ENCODE peak calls at places on chromosomes 11 and 22, in eight cellular contexts. Z is brain microvascular endothelial cell, L is HL-60, R is AG04450, S is gastrocnemius medialis, P is mammary epithelial cell, W is upper lobe of right lung, F is heart left ventricle. O is an unnamed sample.

GRCh38 chr22:33829549-33830280 is 90.6 kb downstream of the LARGE1 start:
- DNase-seq in P (no peak), F (no peak), W (no peak), Z (no peak), L (no peak), R (no peak), S (no peak), O (no peak)

GRCh38 chr11:128904872-128905344 is 13.8 kb downstream of the KCNJ5 start:
- DNase-seq in R (no peak), F (peak), W (no peak), Z (no peak), P (peak), L (no peak), S (no peak), O (no peak)

GRCh38 chr11:30712749-30713148 is 126.6 kb upstream of the MPPED2 start:
- DNase-seq in F (no peak), S (no peak), L (no peak), P (no peak), Z (no peak), W (no peak), R (no peak), O (no peak)

GRCh38 chr11:58578635-58579191 is at the start of gene ZFP91:
- DNase-seq in Z (peak), R (peak), L (peak), S (peak), P (peak), F (peak), W (peak), O (peak)

GRCh38 chr11:115963170-115963569 is 459.0 kb upstream of the CADM1 start:
- DNase-seq in S (no peak), W (no peak), F (no peak), L (no peak), R (no peak), P (no peak), Z (no peak), O (no peak)

GRCh38 chr22:50191041-50191740 is 5.5 kb downstream of the TRABD start:
- DNase-seq in Z (no peak), W (no peak), R (no peak), L (peak), S (no peak), P (no peak), F (peak), O (no peak)

GRCh38 chr11:14290422-14290821 is 68.6 kb downstream of the RRAS2 start:
- DNase-seq in F (no peak), W (no peak), S (no peak), L (no peak), Z (no peak), R (no peak), P (no peak), O (no peak)

GRCh38 chr22:26763633-26764295 is 106.4 kb downstream of the MIAT start:
- DNase-seq in S (no peak), F (no peak), Z (peak), W (no peak), L (no peak), P (peak), R (no peak), O (no peak)

GRCh38 chr11:17813391-17814059 is 78.9 kb downstream of the KCNC1 start:
- DNase-seq in Z (no peak), W (no peak), P (peak), F (no peak), S (no peak), L (no peak), R (no peak), O (no peak)

GRCh38 chr22:50576070-50576469 is 2.2 kb downstream of the CPT1B start:
- DNase-seq in S (no peak), P (peak), R (no peak), L (peak), W (no peak), Z (peak), F (no peak), O (no peak)

GRCh38 chr11:59429924-59430516 is 3.8 kb upstream of the OR5A2 start:
- DNase-seq in W (no peak), F (no peak), Z (peak), P (peak), R (peak), L (peak), S (no peak), O (no peak)

GRCh38 chr22:46450931-46451660 is 86.3 kb downstream of the CELSR1 start:
- DNase-seq in Z (no peak), P (peak), L (no peak), R (no peak), F (no peak), W (no peak), S (no peak), O (no peak)

GRCh38 chr11:122439911-122440782 is 215.4 kb upstream of the UBASH3B start:
- DNase-seq in W (no peak), S (peak), L (peak), P (no peak), R (no peak), F (no peak), Z (peak), O (no peak)

GRCh38 chr22:26606611-26607010 is 11.2 kb downstream of the CRYBB1 start:
- DNase-seq in S (no peak), W (no peak), Z (peak), R (no peak), F (no peak), L (no peak), P (peak), O (no peak)

GRCh38 chr11:75939992-75940391 is 125.0 kb downstream of the UVRAG start:
- DNase-seq in Z (no peak), W (no peak), S (no peak), P (no peak), F (no peak), L (no peak), R (no peak), O (no peak)
- H3K4me3 ChIP-seq in Z (no peak), W (no peak), S (no peak), P (no peak), F (no peak), L (no peak), R (no peak), O (no peak)

DNA sequence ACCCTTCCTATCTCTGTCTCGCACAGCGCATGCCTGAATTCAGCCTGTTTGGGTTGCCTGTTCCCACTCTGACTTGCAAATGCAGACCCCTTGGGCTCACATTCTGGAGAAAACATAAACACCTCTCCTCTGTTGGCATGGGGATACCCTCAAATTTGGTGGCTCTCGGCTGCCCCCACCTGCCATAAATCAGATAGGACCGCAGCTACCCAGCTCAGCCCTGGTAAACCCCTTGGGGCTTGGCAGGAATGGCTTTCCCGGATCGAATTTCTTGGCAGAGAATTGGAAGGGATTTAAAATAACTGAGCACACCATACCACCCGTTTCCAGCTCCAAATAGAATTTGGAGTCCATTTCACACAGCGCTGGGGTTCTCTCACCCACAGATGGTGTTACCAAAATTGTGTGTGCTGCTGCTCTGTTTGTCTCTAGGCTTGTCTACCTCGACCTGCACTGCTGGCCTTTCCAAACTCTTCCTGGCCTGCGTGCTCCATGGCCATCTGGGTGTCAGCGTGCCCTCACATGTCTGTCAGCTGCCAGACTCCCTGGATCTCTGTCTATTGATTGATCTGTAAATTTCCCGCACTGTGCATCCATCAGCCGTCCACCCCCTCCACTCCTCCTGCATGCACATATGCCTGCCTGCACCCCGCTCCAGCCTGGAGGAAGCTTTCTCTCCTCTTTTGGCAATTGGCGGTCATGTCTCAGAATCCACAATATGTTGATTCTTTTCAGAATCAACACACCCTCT is 134.0 kb downstream of the NTM start:
- DNase-seq in R (no peak), F (no peak), L (no peak), P (no peak), S (no peak), W (no peak), Z (no peak), O (no peak)
- TF ChIP-seq CTCF in R (no peak), F (no peak), L (no peak), P (no peak), S (no peak), W (no peak), Z (peak), O (no peak)

DNA sequence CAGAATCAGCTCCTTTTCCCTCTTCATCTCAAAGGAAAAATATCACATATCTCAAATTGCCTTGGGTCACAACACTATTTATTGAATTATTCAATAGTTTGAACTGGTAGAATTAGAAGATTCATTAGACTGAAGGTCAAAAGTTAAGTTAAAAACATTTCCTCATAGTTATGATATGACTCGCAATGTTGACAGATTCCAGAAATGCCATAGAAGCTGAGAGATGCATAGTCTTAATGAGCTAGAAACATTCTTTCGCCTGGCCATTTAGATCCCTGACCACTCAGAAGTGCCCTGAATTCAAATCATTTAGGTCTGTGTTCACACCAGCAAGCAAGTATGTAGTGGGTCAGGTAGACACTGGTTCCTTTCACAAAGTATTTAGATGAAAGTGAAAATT is 44.4 kb downstream of the FAT3 start:
- DNase-seq in P (peak), R (peak), L (no peak), Z (peak), F (no peak), S (no peak), W (no peak), O (no peak)
- H3K4me3 ChIP-seq in P (no peak), R (no peak), L (no peak), Z (no peak), F (no peak), S (no peak), W (no peak), O (no peak)

DNA sequence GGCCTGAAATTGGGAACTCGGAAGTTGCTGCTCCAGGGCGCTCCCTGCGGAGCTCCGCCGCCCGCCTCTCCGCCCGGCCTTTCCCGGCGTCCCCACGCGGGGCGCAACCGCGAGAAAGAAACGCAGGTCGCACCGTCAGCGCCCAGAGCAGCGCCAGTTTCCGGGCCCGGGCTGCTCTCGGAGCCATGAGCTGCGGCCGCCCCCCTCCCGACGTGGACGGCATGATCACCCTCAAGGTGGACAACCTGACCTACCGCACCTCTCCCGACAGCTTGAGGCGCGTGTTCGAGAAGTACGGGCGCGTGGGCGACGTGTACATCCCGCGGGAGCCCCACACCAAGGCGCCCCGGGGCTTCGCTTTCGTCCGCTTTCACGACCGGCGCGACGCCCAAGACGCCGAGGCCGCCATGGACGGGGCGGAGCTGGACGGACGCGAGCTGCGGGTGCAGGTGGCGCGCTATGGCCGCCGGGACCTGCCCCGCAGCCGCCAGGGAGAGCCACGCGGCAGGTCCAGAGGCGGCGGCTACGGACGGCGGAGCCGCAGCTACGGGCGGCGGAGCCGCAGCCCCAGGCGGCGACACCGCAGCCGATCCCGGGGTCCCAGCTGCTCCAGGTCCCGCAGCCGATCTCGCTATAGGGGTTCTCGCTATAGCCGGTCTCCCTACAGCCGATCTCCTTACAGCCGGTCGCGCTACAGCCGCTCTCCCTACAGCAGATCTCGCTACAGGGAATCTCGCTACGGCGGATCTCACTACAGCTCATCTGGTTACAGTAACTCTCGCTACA is 516 bp downstream of the SRSF8 start:
- DNase-seq in L (peak), S (peak), P (peak), W (peak), R (no peak), F (peak), Z (peak), O (peak)
- TF ChIP-seq CTCF in L (no peak), S (peak), P (peak), W (peak), R (peak), F (peak), Z (peak), O (no peak)

GRCh38 chr22:20397498-20397897 is 3.5 kb downstream of the ZNF74 start:
- DNase-seq in P (no peak), L (no peak), R (no peak), S (no peak), W (no peak), Z (no peak), F (no peak), O (no peak)

GRCh38 chr22:20393705-20394476 is at the start of gene ZNF74:
- DNase-seq in S (peak), R (peak), P (peak), F (peak), Z (peak), W (peak), L (peak), O (peak)

GRCh38 chr22:20395897-20396287 is 1.9 kb downstream of the ZNF74 start:
- DNase-seq in R (no peak), W (no peak), Z (no peak), L (peak), F (no peak), S (no peak), P (no peak), O (no peak)

GRCh38 chr22:20396639-20397038 is 2.7 kb downstream of the ZNF74 start:
- DNase-seq in F (no peak), P (no peak), R (no peak), Z (peak), L (no peak), S (no peak), W (no peak), O (no peak)

DNA sequence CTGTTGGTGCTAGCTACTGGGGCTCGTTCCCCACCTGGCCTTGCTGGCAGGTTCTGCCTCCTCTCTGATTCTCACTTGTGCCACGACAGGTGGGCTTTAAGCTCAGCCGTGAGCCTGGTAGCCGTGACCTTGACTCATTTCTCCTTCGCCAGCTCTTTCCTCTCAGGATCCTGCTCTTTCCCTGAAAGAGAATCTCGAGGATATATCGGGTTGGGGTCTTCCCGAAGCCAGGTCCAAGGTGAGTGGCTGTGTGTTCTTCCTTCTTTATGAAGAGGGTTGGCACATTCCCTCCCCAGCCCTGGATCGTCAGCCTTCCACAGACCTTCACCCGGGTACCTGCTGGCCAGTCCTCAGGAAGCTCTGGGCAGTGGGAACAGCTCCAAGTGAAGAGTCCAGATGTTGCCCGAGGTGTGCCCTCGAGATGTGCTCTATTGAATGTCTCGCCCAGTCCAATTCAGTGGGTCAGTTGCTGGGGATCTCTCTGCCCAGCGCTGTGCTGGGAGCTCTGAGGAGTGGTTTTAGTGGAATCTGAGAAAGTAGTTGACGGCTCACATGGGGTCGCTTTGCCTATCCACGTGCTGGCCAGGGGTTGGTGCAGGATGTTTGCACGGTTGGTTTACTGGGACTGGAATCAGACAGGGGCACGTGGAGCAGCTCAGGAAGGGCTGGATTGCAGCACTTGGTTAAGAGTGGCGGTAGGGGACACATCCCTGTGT is 1.4 kb downstream of the ZNF74 start:
- DNase-seq in S (no peak), Z (no peak), P (no peak), L (peak), R (no peak), F (no peak), W (no peak), O (no peak)
- H3K4me3 ChIP-seq in S (no peak), Z (no peak), P (no peak), L (peak), R (peak), F (no peak), W (peak), O (no peak)

GRCh38 chr11:43989162-43989961 is 46.9 kb downstream of the C11orf96 start:
- DNase-seq in L (no peak), P (no peak), Z (no peak), S (no peak), R (no peak), F (peak), W (no peak), O (no peak)

GRCh38 chr11:43986881-43987280 is 44.4 kb downstream of the C11orf96 start:
- DNase-seq in L (no peak), W (no peak), S (no peak), F (no peak), Z (no peak), R (no peak), P (no peak), O (peak)

GRCh38 chr11:43987384-43988039 is 45.1 kb downstream of the C11orf96 start:
- DNase-seq in S (peak), F (peak), P (peak), Z (peak), L (no peak), R (no peak), W (peak), O (peak)

GRCh38 chr11:43986327-43986726 is 43.9 kb downstream of the C11orf96 start:
- DNase-seq in S (no peak), F (no peak), P (no peak), Z (no peak), W (no peak), L (no peak), R (no peak), O (peak)

DNA sequence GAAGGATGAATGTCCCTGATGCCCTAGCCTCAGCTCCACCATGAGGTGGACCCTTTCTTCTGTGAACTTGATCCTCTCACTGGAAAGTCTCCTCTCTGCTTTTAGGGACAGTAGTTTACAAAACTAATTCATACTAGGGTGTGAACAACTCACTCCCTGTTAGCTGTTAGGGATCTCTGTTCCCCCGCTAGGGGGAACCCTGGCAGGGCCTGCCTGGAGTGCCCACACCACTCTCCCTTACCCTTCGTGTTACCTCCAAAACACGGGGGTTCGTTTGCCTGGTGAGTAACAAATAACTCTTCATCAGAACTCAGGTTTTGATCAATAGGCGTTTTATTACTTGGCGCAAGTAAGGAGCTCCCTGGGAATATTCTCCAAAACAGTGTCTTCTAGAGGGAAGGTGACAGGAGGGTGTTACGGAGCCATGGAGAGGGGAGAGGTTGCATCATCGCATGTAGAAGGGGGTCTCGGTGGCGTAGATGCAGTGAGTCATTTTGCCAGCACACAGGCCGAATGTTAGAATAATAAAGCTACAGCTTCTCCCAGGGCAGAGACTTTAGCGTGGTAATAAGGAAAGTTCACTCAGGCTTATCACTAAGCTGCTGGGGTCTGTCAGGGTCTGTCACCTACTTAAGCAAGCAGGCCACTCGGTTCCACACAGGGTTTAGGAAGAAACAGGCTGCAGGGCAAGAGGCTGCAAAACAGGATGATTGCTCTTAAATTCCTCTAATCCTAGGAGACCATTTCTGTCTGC is 45.8 kb downstream of the C11orf96 start:
- DNase-seq in P (no peak), W (no peak), R (no peak), Z (peak), L (no peak), S (no peak), F (no peak), O (peak)
- TF ChIP-seq CTCF in P (no peak), W (peak), R (peak), Z (peak), L (no peak), S (no peak), F (no peak), O (no peak)

GRCh38 chr11:2612884-2613571 is 86.8 kb downstream of the KCNQ1OT1 start:
- DNase-seq in P (no peak), L (no peak), S (no peak), Z (no peak), R (no peak), W (no peak), F (no peak), O (no peak)
- H3K4me3 ChIP-seq in P (no peak), L (no peak), S (no peak), Z (no peak), R (no peak), W (no peak), F (no peak), O (no peak)

GRCh38 chr11:92436026-92436425 is 211.4 kb downstream of the FAT3 start:
- DNase-seq in S (no peak), W (no peak), Z (no peak), P (no peak), R (no peak), F (no peak), L (no peak), O (no peak)
- TF ChIP-seq CTCF in S (no peak), W (no peak), Z (no peak), P (no peak), R (no peak), F (no peak), L (no peak), O (no peak)

GRCh38 chr11:63532150-63532549 is 4.5 kb upstream of the PLAAT4 start:
- DNase-seq in W (no peak), F (no peak), S (no peak), R (no peak), P (no peak), L (no peak), Z (no peak), O (no peak)
- H3K4me3 ChIP-seq in W (no peak), F (no peak), S (no peak), R (no peak), P (no peak), L (no peak), Z (no peak), O (no peak)

DNA sequence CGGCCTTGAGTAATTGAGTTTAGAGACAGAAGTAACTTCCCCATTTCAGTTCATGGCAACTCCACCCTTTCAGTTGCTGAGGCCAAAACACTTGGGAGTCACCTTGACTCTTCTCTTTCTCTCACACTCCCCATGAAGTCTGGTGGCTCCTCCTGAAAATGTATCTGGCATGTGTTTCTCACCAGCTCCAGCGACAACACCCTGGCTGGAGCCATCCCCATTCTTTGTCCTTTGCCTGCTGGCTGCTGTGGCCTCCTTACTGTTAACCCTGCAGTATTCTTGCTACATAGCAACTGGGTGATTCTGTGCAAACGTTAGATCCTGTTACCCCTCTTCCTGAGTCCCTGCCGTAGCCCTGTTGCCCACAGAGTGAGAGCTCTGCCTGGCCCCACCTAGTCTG is 23.9 kb downstream of the SLC6A5 start:
- DNase-seq in P (no peak), S (no peak), L (peak), R (no peak), F (no peak), Z (no peak), W (no peak), O (no peak)
- TF ChIP-seq CTCF in P (no peak), S (no peak), L (no peak), R (no peak), F (no peak), Z (no peak), W (no peak), O (no peak)